ENCODE peak calls at places on chromosomes 7 and 10, in four cellular contexts. X, U, W and R are unnamed samples.

GRCh38 chr7:42400373-42400772 is 163.4 kb upstream of the GLI3 start:
- DNase-seq in W (no peak), X (no peak), U (no peak), R (no peak)

GRCh38 chr7:21256310-21256877 is 171.5 kb upstream of the SP4 start:
- DNase-seq in W (peak), X (no peak), U (no peak), R (peak)

GRCh38 chr10:92483539-92483938 is 90.4 kb downstream of the IDE start:
- DNase-seq in X (no peak), W (no peak), U (no peak), R (no peak)

GRCh38 chr7:50679218-50680007 is 103.3 kb downstream of the GRB10 start:
- DNase-seq in W (peak), X (no peak), U (no peak), R (no peak)

GRCh38 chr10:102246261-102246660 is 929 bp downstream of the GBF1 start:
- DNase-seq in U (no peak), X (no peak), W (no peak), R (no peak)

GRCh38 chr10:45235823-45236222 is 79.6 kb downstream of the OR13A1 start:
- DNase-seq in X (no peak), W (no peak), U (no peak), R (no peak)

GRCh38 chr7:102473271-102473991 is 5.3 kb downstream of the POLR2J start:
- DNase-seq in X (peak), U (no peak), W (no peak), R (no peak)

GRCh38 chr10:126384269-126384873 is 3.9 kb downstream of the ADAM12 start:
- DNase-seq in U (no peak), X (no peak), W (no peak), R (no peak)

GRCh38 chr10:93181929-93182327 is 108.2 kb downstream of the CYP26A1 start:
- DNase-seq in X (no peak), U (no peak), W (no peak), R (no peak)

GRCh38 chr7:98086231-98086855 is 20.3 kb upstream of the LMTK2 start:
- DNase-seq in W (no peak), X (peak), U (peak), R (peak)

GRCh38 chr10:106711313-106711906 is 453.1 kb downstream of the SORCS1 start:
- DNase-seq in W (peak), X (peak), U (no peak), R (peak)
- TF ChIP-seq CTCF in W (peak), X (peak), U (peak), R (peak)

GRCh38 chr10:6067457-6067856 is 5.3 kb upstream of the IL2RA start:
- DNase-seq in W (no peak), U (no peak), X (peak), R (no peak)

GRCh38 chr10:6070647-6071046 is 8.5 kb upstream of the IL2RA start:
- DNase-seq in U (no peak), W (no peak), X (peak), R (no peak)

GRCh38 chr10:6068006-6068405 is 5.8 kb upstream of the IL2RA start:
- DNase-seq in U (no peak), X (peak), W (no peak), R (no peak)

GRCh38 chr10:6068422-6068821 is 6.3 kb upstream of the IL2RA start:
- DNase-seq in X (peak), U (no peak), W (no peak), R (no peak)

GRCh38 chr10:6069101-6069931 is 7.1 kb upstream of the IL2RA start:
- DNase-seq in W (no peak), U (no peak), X (peak), R (no peak)
- H3K4me3 ChIP-seq in W (no peak), U (no peak), X (no peak), R (no peak)

DNA sequence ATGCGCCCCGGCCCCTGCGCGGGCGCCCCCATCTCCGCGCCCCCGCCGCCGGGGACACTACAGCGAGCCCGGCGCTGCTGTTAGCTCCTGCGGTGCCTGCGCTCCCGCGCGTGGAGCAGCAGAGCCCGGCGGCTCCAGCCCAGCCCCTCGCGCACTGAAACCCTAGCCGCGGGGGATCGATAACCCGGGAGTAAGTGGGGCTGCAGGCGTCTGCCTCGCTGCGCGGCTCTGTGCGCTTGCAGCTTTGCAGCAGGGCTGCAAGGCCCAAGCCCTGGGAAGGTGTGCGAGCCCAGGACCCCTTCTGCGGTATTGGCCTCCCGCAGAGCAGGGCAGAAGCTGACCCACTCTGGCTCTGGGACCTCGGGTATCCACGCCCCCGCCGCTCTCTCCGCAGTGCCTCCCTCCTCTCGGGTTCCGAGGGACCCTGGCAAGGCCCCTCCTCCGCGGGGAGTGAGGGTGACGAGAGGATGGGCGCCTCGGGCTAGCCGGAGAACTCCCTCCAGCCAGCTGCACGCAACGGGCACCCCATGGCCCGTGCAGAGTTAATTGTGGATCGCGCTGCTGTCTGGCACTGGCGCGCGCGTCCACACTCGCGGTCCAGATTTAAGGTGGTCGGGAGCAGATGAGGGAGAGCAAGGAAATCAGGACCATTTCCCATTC is 2.2 kb downstream of the SHH start:
- DNase-seq in U (no peak), X (no peak), W (no peak), R (no peak)
- TF ChIP-seq POLR2A in U (no peak), X (no peak), W (no peak), R (no peak)

GRCh38 chr10:122495406-122496340 is 34.3 kb downstream of the HTRA1 start:
- DNase-seq in W (no peak), U (no peak), X (no peak), R (peak)
- TF ChIP-seq CTCF in W (no peak), U (no peak), X (no peak), R (no peak)

GRCh38 chr10:47165711-47166404 is 134.1 kb upstream of the GDF10 start:
- DNase-seq in X (peak), U (peak), W (no peak), R (no peak)
- H3K4me3 ChIP-seq in X (peak), U (peak), W (no peak), R (no peak)

DNA sequence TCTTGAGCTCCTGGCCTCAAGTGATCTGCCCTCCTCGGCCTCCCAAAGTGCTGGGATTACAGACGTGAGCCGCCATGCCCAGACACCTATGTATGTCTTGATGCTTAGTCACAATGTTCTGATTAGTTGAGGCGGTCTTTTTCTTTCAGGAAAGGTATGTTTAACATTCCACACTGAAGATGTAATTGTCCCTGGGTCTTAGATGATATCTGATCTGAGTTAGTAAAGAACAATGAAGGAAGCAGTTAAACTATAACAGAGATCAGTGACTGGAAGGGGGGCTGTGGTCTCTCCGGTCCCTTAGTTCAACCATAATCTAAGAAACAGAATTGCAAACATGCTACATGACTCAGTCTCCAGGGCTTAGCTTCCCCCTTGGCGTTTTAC is 31.5 kb upstream of the SH2D4B start:
- DNase-seq in X (no peak), U (no peak), W (peak), R (no peak)
- TF ChIP-seq POLR2A in X (no peak), U (no peak), W (no peak), R (no peak)

GRCh38 chr10:21707498-21707897 is 173.5 kb downstream of the MLLT10 start:
- DNase-seq in W (no peak), X (no peak), U (no peak), R (no peak)

GRCh38 chr10:21715531-21716195 is 181.6 kb downstream of the MLLT10 start:
- DNase-seq in U (no peak), W (no peak), X (no peak), R (no peak)

DNA sequence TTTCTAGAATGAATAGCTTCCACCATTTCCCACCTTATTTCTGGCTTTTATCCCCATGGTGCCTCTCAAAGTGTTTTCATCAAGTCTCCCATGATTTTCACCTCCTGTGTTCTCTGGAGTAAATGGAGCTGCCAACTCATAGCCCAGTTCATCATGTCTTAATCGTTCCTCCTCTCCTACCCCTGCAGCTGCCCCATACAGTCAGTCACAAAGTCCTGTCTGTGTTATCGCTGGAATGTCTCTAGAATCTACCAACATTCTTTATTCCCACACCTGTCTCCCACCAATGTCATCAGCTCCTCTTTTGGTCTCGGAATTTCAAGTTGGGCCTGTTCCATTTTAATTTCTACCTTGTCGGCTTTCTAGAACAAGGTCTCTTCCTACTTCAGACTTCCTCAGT is 178.9 kb downstream of the MLLT10 start:
- DNase-seq in U (no peak), X (no peak), W (no peak), R (no peak)
- TF ChIP-seq CTCF in U (no peak), X (no peak), W (no peak), R (no peak)

DNA sequence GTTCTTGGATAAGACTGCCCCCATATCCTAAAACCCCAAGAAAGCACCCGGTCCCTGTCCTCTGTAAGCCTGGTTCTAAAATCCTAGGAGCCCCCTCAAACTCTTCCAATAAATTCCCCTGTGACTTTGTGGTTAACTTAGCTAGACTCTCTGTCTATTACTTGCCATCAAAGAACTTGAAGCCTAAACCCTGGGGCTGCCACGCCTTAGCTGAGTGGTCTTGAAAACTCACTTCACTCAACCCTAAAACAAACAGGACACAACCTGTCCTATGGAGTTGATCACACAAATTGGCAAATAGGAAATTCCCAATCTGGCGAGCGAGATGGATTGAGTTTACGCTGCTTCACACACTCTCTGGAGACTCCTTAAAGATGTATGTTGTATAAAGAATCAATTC is 191.4 kb upstream of the SVIL start:
- DNase-seq in U (no peak), W (no peak), X (no peak), R (no peak)
- H3K4me3 ChIP-seq in U (no peak), W (no peak), X (no peak), R (no peak)

GRCh38 chr10:931326-932318 is at the start of gene LARP4B:
- DNase-seq in W (peak), X (peak), U (peak), R (peak)
- TF ChIP-seq POLR2A in W (peak), X (peak), U (peak), R (peak)

DNA sequence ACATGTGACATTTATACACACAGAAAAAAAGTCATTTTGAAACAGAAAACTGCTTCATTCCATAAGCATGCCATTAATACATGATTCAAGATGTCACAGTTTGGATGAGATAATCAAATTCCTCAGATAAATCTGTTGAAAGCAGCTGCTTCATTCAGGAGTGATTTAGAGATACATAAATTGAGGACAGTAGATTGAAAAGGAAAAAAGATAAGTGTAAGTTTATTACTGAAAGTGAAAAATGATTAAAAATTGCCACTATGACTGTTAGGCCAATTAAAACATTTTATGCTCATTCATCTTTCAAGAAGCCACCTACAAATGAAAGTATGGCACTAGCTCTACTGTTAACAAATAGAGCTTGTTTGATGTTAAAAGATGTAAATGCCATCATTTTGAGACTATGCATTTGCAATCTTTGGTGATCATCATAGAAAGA is 136.9 kb upstream of the CDK6 start:
- DNase-seq in W (no peak), X (no peak), U (no peak), R (no peak)
- TF ChIP-seq CTCF in W (no peak), X (no peak), U (no peak), R (no peak)